ENCODE peak calls at places on chromosomes 16 and 17, in eight cellular contexts. A is substantia nigra; F is stimulated activated CD4-positive, alpha-beta T cell treated with anti-CD3 and anti-CD28 coated beads, Interleukin-15, amount 100 ng/mL, for 1 hour; Q is activated T-cell treated with anti-CD3 and anti-CD28 coated beads, Interleukin-2, amount 50 U/mL, for 72 hours; P is SW480; O is fibroblast of lung; B is activated CD4-positive, alpha-beta T cell treated with anti-CD3 and anti-CD28 coated beads for 24 hours; I is EL. J is an unnamed sample.

GRCh38 chr17:49707246-49707607 is 537 bp downstream of the SLC35B1 start:
- DNase-seq in A (no peak), F (no peak), Q (peak; percentile 35), P (no peak), O (no peak), B (no peak), I (peak; percentile 12), J (no peak)

GRCh38 chr17:34254651-34255380 is at the start of gene CCL2:
- DNase-seq in A (peak; percentile 22), F (no peak), Q (no peak), P (peak; percentile 5), O (peak; percentile 90), B (no peak), I (peak; percentile 92), J (no peak)

GRCh38 chr17:6366144-6366755 is 68.7 kb downstream of the AIPL1 start:
- DNase-seq in A (no peak), F (no peak), Q (no peak), P (no peak), O (peak; percentile 82), B (no peak), I (peak; percentile 85), J (no peak)

GRCh38 chr17:4004517-4005295 is 40.5 kb upstream of the ATP2A3 start:
- DNase-seq in A (no peak), F (peak; percentile 22), Q (peak; percentile 55), P (no peak), O (peak; percentile 11), B (peak; percentile 47), I (peak; percentile 21), J (peak; percentile 74)

GRCh38 chr17:76690596-76691280 is 20.0 kb downstream of the MXRA7 start:
- DNase-seq in A (no peak), F (no peak), Q (no peak), P (no peak), O (no peak), B (no peak), I (no peak), J (no peak)

GRCh38 chr17:71615820-71616219 is 505.0 kb upstream of the SOX9 start:
- DNase-seq in A (no peak), F (no peak), Q (no peak), P (no peak), O (no peak), B (no peak), I (no peak), J (no peak)

GRCh38 chr17:29376667-29377268 is 13.4 kb upstream of the TAOK1 start:
- DNase-seq in A (peak; percentile 80), F (no peak), Q (no peak), P (no peak), O (peak; percentile 86), B (no peak), I (peak; percentile 77), J (no peak)

GRCh38 chr17:76791053-76791980 is 53.4 kb downstream of the MFSD11 start:
- DNase-seq in A (peak; percentile 15), F (no peak), Q (peak; percentile 46), P (no peak), O (peak; percentile 80), B (peak; percentile 6), I (peak; percentile 78), J (peak; percentile 38)

GRCh38 chr16:64590516-64590915 is 531.3 kb downstream of the CDH11 start:
- DNase-seq in A (no peak), F (no peak), Q (no peak), P (no peak), O (peak; percentile 70), B (no peak), I (peak; percentile 57), J (no peak)

J was measured in activated naive CD8-positive, alpha-beta T cell treated with anti-CD3 and anti-CD28 coated beads, Interleukin-2, amount 50 U/mL, for 24 hours.